ENCODE peak calls at places on chromosomes 3 and 15, in eight cellular contexts. One of them, this sample, is unnamed.

GRCh38 chr15:74365619-74366445 is 1.6 kb downstream of the CYP11A1 start:
- DNase-seq in brain microvascular endothelial cell: peak
- DNase-seq in GM12892: no peak
- DNase-seq in activated CD4-positive, alpha-beta T cell treated with anti-CD3 and anti-CD28 coated beads, Interleukin-2, amount 10 ng/mL, durations not matched to agents 7 days and 5 days: no peak
- DNase-seq in NCI-H2081: no peak
- DNase-seq in nucleus accumbens: no peak
- DNase-seq in dorsolateral prefrontal cortex: peak
- DNase-seq in mucosa of gallbladder: no peak
- DNase-seq in this sample: no peak

GRCh38 chr15:55457401-55458022 is 49.2 kb downstream of the PIERCE2 start:
- DNase-seq in brain microvascular endothelial cell: no peak
- DNase-seq in GM12892: no peak
- DNase-seq in activated CD4-positive, alpha-beta T cell treated with anti-CD3 and anti-CD28 coated beads, Interleukin-2, amount 10 ng/mL, durations not matched to agents 7 days and 5 days: no peak
- DNase-seq in NCI-H2081: no peak
- DNase-seq in nucleus accumbens: no peak
- DNase-seq in dorsolateral prefrontal cortex: no peak
- DNase-seq in mucosa of gallbladder: no peak
- DNase-seq in this sample: no peak

GRCh38 chr3:30476373-30477082 is 129.9 kb upstream of the TGFBR2 start:
- DNase-seq in brain microvascular endothelial cell: no peak
- DNase-seq in GM12892: no peak
- DNase-seq in activated CD4-positive, alpha-beta T cell treated with anti-CD3 and anti-CD28 coated beads, Interleukin-2, amount 10 ng/mL, durations not matched to agents 7 days and 5 days: no peak
- DNase-seq in NCI-H2081: no peak
- DNase-seq in nucleus accumbens: no peak
- DNase-seq in dorsolateral prefrontal cortex: no peak
- DNase-seq in mucosa of gallbladder: no peak
- DNase-seq in this sample: no peak

GRCh38 chr3:20511863-20512262 is 325.9 kb upstream of the SGO1 start:
- DNase-seq in brain microvascular endothelial cell: peak
- DNase-seq in GM12892: no peak
- DNase-seq in activated CD4-positive, alpha-beta T cell treated with anti-CD3 and anti-CD28 coated beads, Interleukin-2, amount 10 ng/mL, durations not matched to agents 7 days and 5 days: no peak
- DNase-seq in NCI-H2081: peak
- DNase-seq in nucleus accumbens: no peak
- DNase-seq in dorsolateral prefrontal cortex: no peak
- DNase-seq in mucosa of gallbladder: no peak
- DNase-seq in this sample: no peak

GRCh38 chr3:190862209-190863118 is at the start of gene GMNC:
- DNase-seq in brain microvascular endothelial cell: peak
- DNase-seq in GM12892: no peak
- DNase-seq in activated CD4-positive, alpha-beta T cell treated with anti-CD3 and anti-CD28 coated beads, Interleukin-2, amount 10 ng/mL, durations not matched to agents 7 days and 5 days: peak
- DNase-seq in NCI-H2081: peak
- DNase-seq in nucleus accumbens: peak
- DNase-seq in dorsolateral prefrontal cortex: peak
- DNase-seq in mucosa of gallbladder: peak
- DNase-seq in this sample: peak

GRCh38 chr3:13263770-13264467 is 156.2 kb downstream of the NUP210 start:
- DNase-seq in brain microvascular endothelial cell: no peak
- DNase-seq in GM12892: no peak
- DNase-seq in activated CD4-positive, alpha-beta T cell treated with anti-CD3 and anti-CD28 coated beads, Interleukin-2, amount 10 ng/mL, durations not matched to agents 7 days and 5 days: no peak
- DNase-seq in NCI-H2081: no peak
- DNase-seq in nucleus accumbens: no peak
- DNase-seq in dorsolateral prefrontal cortex: no peak
- DNase-seq in mucosa of gallbladder: no peak
- DNase-seq in this sample: no peak

GRCh38 chr15:35519536-35520149 is 26.3 kb downstream of the DPH6 start:
- DNase-seq in brain microvascular endothelial cell: peak
- DNase-seq in GM12892: no peak
- DNase-seq in activated CD4-positive, alpha-beta T cell treated with anti-CD3 and anti-CD28 coated beads, Interleukin-2, amount 10 ng/mL, durations not matched to agents 7 days and 5 days: peak
- DNase-seq in NCI-H2081: peak
- DNase-seq in nucleus accumbens: no peak
- DNase-seq in dorsolateral prefrontal cortex: no peak
- DNase-seq in mucosa of gallbladder: no peak
- DNase-seq in this sample: no peak

GRCh38 chr15:59994855-59995557 is 9.1 kb upstream of the FOXB1 start:
- DNase-seq in brain microvascular endothelial cell: no peak
- DNase-seq in GM12892: no peak
- DNase-seq in activated CD4-positive, alpha-beta T cell treated with anti-CD3 and anti-CD28 coated beads, Interleukin-2, amount 10 ng/mL, durations not matched to agents 7 days and 5 days: no peak
- DNase-seq in NCI-H2081: no peak
- DNase-seq in nucleus accumbens: no peak
- DNase-seq in dorsolateral prefrontal cortex: no peak
- DNase-seq in mucosa of gallbladder: no peak
- DNase-seq in this sample: no peak

GRCh38 chr15:45731331-45731730 is 96.5 kb downstream of the SQOR start:
- DNase-seq in brain microvascular endothelial cell: no peak
- DNase-seq in GM12892: no peak
- DNase-seq in activated CD4-positive, alpha-beta T cell treated with anti-CD3 and anti-CD28 coated beads, Interleukin-2, amount 10 ng/mL, durations not matched to agents 7 days and 5 days: no peak
- DNase-seq in NCI-H2081: no peak
- DNase-seq in nucleus accumbens: no peak
- DNase-seq in dorsolateral prefrontal cortex: no peak
- DNase-seq in mucosa of gallbladder: no peak
- DNase-seq in this sample: no peak

GRCh38 chr3:151925876-151926275 is 52.4 kb downstream of the SUCNR1 start:
- DNase-seq in brain microvascular endothelial cell: peak
- DNase-seq in GM12892: no peak
- DNase-seq in activated CD4-positive, alpha-beta T cell treated with anti-CD3 and anti-CD28 coated beads, Interleukin-2, amount 10 ng/mL, durations not matched to agents 7 days and 5 days: no peak
- DNase-seq in NCI-H2081: no peak
- DNase-seq in nucleus accumbens: no peak
- DNase-seq in dorsolateral prefrontal cortex: no peak
- DNase-seq in mucosa of gallbladder: no peak
- DNase-seq in this sample: no peak

GRCh38 chr3:177201707-177202397 is 4.6 kb upstream of the TBL1XR1 start:
- DNase-seq in brain microvascular endothelial cell: peak
- DNase-seq in GM12892: peak
- DNase-seq in activated CD4-positive, alpha-beta T cell treated with anti-CD3 and anti-CD28 coated beads, Interleukin-2, amount 10 ng/mL, durations not matched to agents 7 days and 5 days: peak
- DNase-seq in NCI-H2081: no peak
- DNase-seq in nucleus accumbens: no peak
- DNase-seq in dorsolateral prefrontal cortex: no peak
- DNase-seq in mucosa of gallbladder: no peak
- DNase-seq in this sample: no peak

GRCh38 chr3:63290686-63291085 is 12.6 kb downstream of the SYNPR start:
- DNase-seq in brain microvascular endothelial cell: no peak
- DNase-seq in GM12892: no peak
- DNase-seq in activated CD4-positive, alpha-beta T cell treated with anti-CD3 and anti-CD28 coated beads, Interleukin-2, amount 10 ng/mL, durations not matched to agents 7 days and 5 days: no peak
- DNase-seq in NCI-H2081: no peak
- DNase-seq in nucleus accumbens: no peak
- DNase-seq in dorsolateral prefrontal cortex: no peak
- DNase-seq in mucosa of gallbladder: no peak
- DNase-seq in this sample: no peak

GRCh38 chr3:197023241-197023997 is 6.2 kb downstream of the MELTF start:
- DNase-seq in brain microvascular endothelial cell: no peak
- DNase-seq in GM12892: peak
- DNase-seq in activated CD4-positive, alpha-beta T cell treated with anti-CD3 and anti-CD28 coated beads, Interleukin-2, amount 10 ng/mL, durations not matched to agents 7 days and 5 days: no peak
- DNase-seq in NCI-H2081: peak
- DNase-seq in nucleus accumbens: no peak
- DNase-seq in dorsolateral prefrontal cortex: no peak
- DNase-seq in mucosa of gallbladder: no peak
- DNase-seq in this sample: no peak

GRCh38 chr3:138381950-138382715 is 33.8 kb downstream of the MRAS start:
- DNase-seq in brain microvascular endothelial cell: peak
- DNase-seq in GM12892: no peak
- DNase-seq in activated CD4-positive, alpha-beta T cell treated with anti-CD3 and anti-CD28 coated beads, Interleukin-2, amount 10 ng/mL, durations not matched to agents 7 days and 5 days: no peak
- DNase-seq in NCI-H2081: no peak
- DNase-seq in nucleus accumbens: peak
- DNase-seq in dorsolateral prefrontal cortex: no peak
- DNase-seq in mucosa of gallbladder: peak
- DNase-seq in this sample: peak

GRCh38 chr3:62167566-62168262 is 205.6 kb downstream of the FEZF2 start:
- DNase-seq in brain microvascular endothelial cell: no peak
- DNase-seq in GM12892: no peak
- DNase-seq in activated CD4-positive, alpha-beta T cell treated with anti-CD3 and anti-CD28 coated beads, Interleukin-2, amount 10 ng/mL, durations not matched to agents 7 days and 5 days: no peak
- DNase-seq in NCI-H2081: no peak
- DNase-seq in nucleus accumbens: no peak
- DNase-seq in dorsolateral prefrontal cortex: no peak
- DNase-seq in mucosa of gallbladder: no peak
- DNase-seq in this sample: no peak

GRCh38 chr3:51968175-51968681 is 974 bp upstream of the PCBP4 start:
- DNase-seq in brain microvascular endothelial cell: no peak
- DNase-seq in GM12892: no peak
- DNase-seq in activated CD4-positive, alpha-beta T cell treated with anti-CD3 and anti-CD28 coated beads, Interleukin-2, amount 10 ng/mL, durations not matched to agents 7 days and 5 days: no peak
- DNase-seq in NCI-H2081: no peak
- DNase-seq in nucleus accumbens: no peak
- DNase-seq in dorsolateral prefrontal cortex: no peak
- DNase-seq in mucosa of gallbladder: no peak
- DNase-seq in this sample: no peak

GRCh38 chr3:150150633-150151032 is 179.9 kb upstream of the PFN2 start:
- DNase-seq in brain microvascular endothelial cell: no peak
- DNase-seq in GM12892: no peak
- DNase-seq in activated CD4-positive, alpha-beta T cell treated with anti-CD3 and anti-CD28 coated beads, Interleukin-2, amount 10 ng/mL, durations not matched to agents 7 days and 5 days: no peak
- DNase-seq in NCI-H2081: no peak
- DNase-seq in nucleus accumbens: no peak
- DNase-seq in dorsolateral prefrontal cortex: no peak
- DNase-seq in mucosa of gallbladder: no peak
- DNase-seq in this sample: no peak

GRCh38 chr3:183560607-183561006 is 5.1 kb upstream of the KLHL6 start:
- DNase-seq in brain microvascular endothelial cell: no peak
- DNase-seq in GM12892: no peak
- DNase-seq in activated CD4-positive, alpha-beta T cell treated with anti-CD3 and anti-CD28 coated beads, Interleukin-2, amount 10 ng/mL, durations not matched to agents 7 days and 5 days: peak
- DNase-seq in NCI-H2081: peak
- DNase-seq in nucleus accumbens: no peak
- DNase-seq in dorsolateral prefrontal cortex: no peak
- DNase-seq in mucosa of gallbladder: peak
- DNase-seq in this sample: peak

GRCh38 chr3:162538466-162538865 is 1041.9 kb downstream of the OTOL1 start:
- DNase-seq in brain microvascular endothelial cell: no peak
- DNase-seq in GM12892: no peak
- DNase-seq in activated CD4-positive, alpha-beta T cell treated with anti-CD3 and anti-CD28 coated beads, Interleukin-2, amount 10 ng/mL, durations not matched to agents 7 days and 5 days: no peak
- DNase-seq in NCI-H2081: no peak
- DNase-seq in nucleus accumbens: no peak
- DNase-seq in dorsolateral prefrontal cortex: no peak
- DNase-seq in mucosa of gallbladder: no peak
- DNase-seq in this sample: no peak

GRCh38 chr3:32448686-32449474 is 53.8 kb downstream of the CMTM6 start:
- DNase-seq in brain microvascular endothelial cell: no peak
- DNase-seq in GM12892: no peak
- DNase-seq in activated CD4-positive, alpha-beta T cell treated with anti-CD3 and anti-CD28 coated beads, Interleukin-2, amount 10 ng/mL, durations not matched to agents 7 days and 5 days: no peak
- DNase-seq in NCI-H2081: no peak
- DNase-seq in nucleus accumbens: no peak
- DNase-seq in dorsolateral prefrontal cortex: no peak
- DNase-seq in mucosa of gallbladder: no peak
- DNase-seq in this sample: no peak

GRCh38 chr3:191065183-191065805 is 133.7 kb upstream of the OSTN start:
- DNase-seq in brain microvascular endothelial cell: no peak
- DNase-seq in GM12892: no peak
- DNase-seq in activated CD4-positive, alpha-beta T cell treated with anti-CD3 and anti-CD28 coated beads, Interleukin-2, amount 10 ng/mL, durations not matched to agents 7 days and 5 days: no peak
- DNase-seq in NCI-H2081: no peak
- DNase-seq in nucleus accumbens: no peak
- DNase-seq in dorsolateral prefrontal cortex: no peak
- DNase-seq in mucosa of gallbladder: no peak
- DNase-seq in this sample: no peak

GRCh38 chr15:51089041-51089440 is 5.7 kb downstream of the TNFAIP8L3 start:
- DNase-seq in brain microvascular endothelial cell: no peak
- DNase-seq in GM12892: no peak
- DNase-seq in activated CD4-positive, alpha-beta T cell treated with anti-CD3 and anti-CD28 coated beads, Interleukin-2, amount 10 ng/mL, durations not matched to agents 7 days and 5 days: no peak
- DNase-seq in NCI-H2081: no peak
- DNase-seq in nucleus accumbens: no peak
- DNase-seq in dorsolateral prefrontal cortex: no peak
- DNase-seq in mucosa of gallbladder: no peak
- DNase-seq in this sample: no peak

GRCh38 chr3:134527037-134527436 is 41.2 kb downstream of the CEP63 start:
- DNase-seq in brain microvascular endothelial cell: no peak
- DNase-seq in GM12892: no peak
- DNase-seq in activated CD4-positive, alpha-beta T cell treated with anti-CD3 and anti-CD28 coated beads, Interleukin-2, amount 10 ng/mL, durations not matched to agents 7 days and 5 days: no peak
- DNase-seq in NCI-H2081: no peak
- DNase-seq in nucleus accumbens: no peak
- DNase-seq in dorsolateral prefrontal cortex: no peak
- DNase-seq in mucosa of gallbladder: no peak
- DNase-seq in this sample: no peak

GRCh38 chr3:42709621-42710020 is 7.0 kb upstream of the HHATL start:
- DNase-seq in brain microvascular endothelial cell: no peak
- DNase-seq in GM12892: peak
- DNase-seq in activated CD4-positive, alpha-beta T cell treated with anti-CD3 and anti-CD28 coated beads, Interleukin-2, amount 10 ng/mL, durations not matched to agents 7 days and 5 days: no peak
- DNase-seq in NCI-H2081: no peak
- DNase-seq in nucleus accumbens: no peak
- DNase-seq in dorsolateral prefrontal cortex: no peak
- DNase-seq in mucosa of gallbladder: no peak
- DNase-seq in this sample: no peak

GRCh38 chr3:23389686-23390085 is 186.6 kb downstream of the UBE2E2 start:
- DNase-seq in brain microvascular endothelial cell: no peak
- DNase-seq in GM12892: no peak
- DNase-seq in activated CD4-positive, alpha-beta T cell treated with anti-CD3 and anti-CD28 coated beads, Interleukin-2, amount 10 ng/mL, durations not matched to agents 7 days and 5 days: no peak
- DNase-seq in NCI-H2081: no peak
- DNase-seq in nucleus accumbens: no peak
- DNase-seq in dorsolateral prefrontal cortex: no peak
- DNase-seq in mucosa of gallbladder: no peak
- DNase-seq in this sample: no peak

GRCh38 chr3:109089265-109089664 is 28.7 kb downstream of the MORC1 start:
- DNase-seq in brain microvascular endothelial cell: no peak
- DNase-seq in GM12892: no peak
- DNase-seq in activated CD4-positive, alpha-beta T cell treated with anti-CD3 and anti-CD28 coated beads, Interleukin-2, amount 10 ng/mL, durations not matched to agents 7 days and 5 days: no peak
- DNase-seq in NCI-H2081: no peak
- DNase-seq in nucleus accumbens: no peak
- DNase-seq in dorsolateral prefrontal cortex: no peak
- DNase-seq in mucosa of gallbladder: no peak
- DNase-seq in this sample: no peak